ENCODE peak calls at places on chromosomes 11 and 22, in four cellular contexts. V is stomach, I is retinal pigment epithelial cell, K is bronchial epithelial cell. R is an unnamed sample.

GRCh38 chr22:42509548-42509947 is 10.0 kb downstream of the RRP7A start:
- DNase-seq in V (no peak), I (no peak), K (no peak), R (no peak)

GRCh38 chr11:133905677-133906156 is 51.1 kb downstream of the IGSF9B start:
- DNase-seq in V (no peak), I (no peak), K (no peak), R (no peak)

GRCh38 chr11:20388096-20389055 is 860 bp downstream of the PRMT3 start:
- DNase-seq in V (no peak), I (no peak), K (peak), R (peak)

GRCh38 chr22:50316114-50317065 is 8.9 kb upstream of the PLXNB2 start:
- DNase-seq in V (no peak), I (no peak), K (no peak), R (no peak)

GRCh38 chr11:22558638-22559037 is 67.0 kb downstream of the FANCF start:
- DNase-seq in V (no peak), I (no peak), K (no peak), R (no peak)

GRCh38 chr22:39300198-39300830 is 19.1 kb downstream of the RPL3 start:
- DNase-seq in V (no peak), I (no peak), K (no peak), R (no peak)

GRCh38 chr11:14258177-14258935 is 100.6 kb downstream of the RRAS2 start:
- DNase-seq in V (no peak), I (peak), K (peak), R (peak)

GRCh38 chr11:61447601-61448551 is 18.0 kb downstream of the SDHAF2 start:
- DNase-seq in V (no peak), I (no peak), K (peak), R (no peak)

GRCh38 chr11:41456288-41456687 is 3.2 kb downstream of the LRRC4C start:
- DNase-seq in V (no peak), I (no peak), K (no peak), R (no peak)

GRCh38 chr11:45993438-45994064 is 71.1 kb downstream of the LARGE2 start:
- DNase-seq in V (no peak), I (no peak), K (no peak), R (no peak)

GRCh38 chr11:68212421-68213134 is 518 bp downstream of the KMT5B start:
- DNase-seq in V (peak), I (no peak), K (peak), R (peak)
- TF ChIP-seq CTCF in V (no peak), I (peak), K (no peak), R (no peak)

DNA sequence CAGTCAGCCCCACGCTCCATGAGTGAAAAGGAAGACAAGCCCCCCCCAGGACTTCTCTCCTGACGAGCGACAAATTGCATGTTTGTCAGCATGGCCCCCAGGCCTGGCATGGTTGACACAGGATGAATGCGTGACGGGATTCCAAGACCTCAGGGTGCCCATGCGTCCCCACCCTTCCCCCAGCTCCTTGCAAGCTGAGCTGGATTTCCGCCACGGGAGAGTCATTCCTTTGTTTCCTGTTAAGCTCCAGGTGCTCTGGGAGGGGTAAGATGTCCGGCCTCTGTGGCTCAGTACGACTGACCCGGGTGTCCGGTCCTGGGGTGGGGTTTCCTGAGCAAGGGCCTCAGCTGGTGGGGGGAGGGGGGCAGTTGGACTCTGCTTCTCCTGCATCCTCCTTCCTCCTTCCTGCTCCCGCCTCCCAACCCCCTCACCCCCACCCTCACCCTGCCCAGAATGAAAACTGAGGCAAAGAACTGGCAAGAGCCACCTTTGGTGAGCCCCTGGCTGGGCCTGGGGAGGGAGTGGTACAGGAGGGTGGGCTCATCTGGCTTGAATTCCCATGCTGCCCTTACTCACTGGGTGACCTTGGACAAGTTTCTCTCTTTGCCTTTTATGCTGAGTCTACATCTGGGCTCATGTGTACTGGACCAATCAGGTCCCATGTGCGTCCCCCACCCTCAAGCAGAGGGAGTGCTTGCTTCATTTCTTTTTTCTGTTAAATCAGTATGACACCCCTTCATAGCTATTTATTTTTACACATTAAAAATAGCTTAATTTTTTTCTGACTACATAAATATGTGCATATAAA is 2.5 kb downstream of the CDC42EP2 start:
- DNase-seq in V (peak), I (no peak), K (peak), R (peak)
- H3K4me3 ChIP-seq in V (peak), I (peak), K (no peak), R (peak)

DNA sequence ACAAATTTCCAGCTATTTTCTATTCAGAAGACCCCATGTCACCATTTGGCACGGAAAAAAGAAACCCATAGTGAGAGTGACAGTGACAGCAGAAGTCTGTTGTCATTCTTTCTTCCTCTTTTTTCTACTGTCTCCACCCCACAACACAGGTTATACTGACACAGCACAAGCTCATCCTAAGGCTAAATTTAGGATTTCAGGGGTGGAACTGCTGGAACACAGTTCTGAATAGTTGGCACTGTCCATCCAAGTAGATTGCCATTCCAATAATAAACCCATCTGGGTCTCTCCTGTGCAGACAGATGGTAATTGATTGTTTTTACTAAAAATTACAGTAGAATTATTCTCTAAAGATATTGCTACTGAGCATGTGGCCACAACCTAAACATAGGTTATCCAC is 95.2 kb upstream of the C11orf87 start:
- DNase-seq in V (no peak), I (no peak), K (no peak), R (no peak)
- TF ChIP-seq CTCF in V (no peak), I (no peak), K (no peak), R (no peak)

GRCh38 chr11:77039491-77040400 is 5.5 kb downstream of the B3GNT6 start:
- DNase-seq in V (no peak), I (no peak), K (no peak), R (peak)

GRCh38 chr11:77038825-77039326 is 4.7 kb downstream of the B3GNT6 start:
- DNase-seq in V (no peak), I (no peak), K (no peak), R (no peak)

GRCh38 chr11:77042111-77042726 is 8.0 kb downstream of the B3GNT6 start:
- DNase-seq in V (no peak), I (no peak), K (no peak), R (no peak)

GRCh38 chr11:77040889-77041288 is 6.7 kb downstream of the B3GNT6 start:
- DNase-seq in V (no peak), I (no peak), K (no peak), R (no peak)

DNA sequence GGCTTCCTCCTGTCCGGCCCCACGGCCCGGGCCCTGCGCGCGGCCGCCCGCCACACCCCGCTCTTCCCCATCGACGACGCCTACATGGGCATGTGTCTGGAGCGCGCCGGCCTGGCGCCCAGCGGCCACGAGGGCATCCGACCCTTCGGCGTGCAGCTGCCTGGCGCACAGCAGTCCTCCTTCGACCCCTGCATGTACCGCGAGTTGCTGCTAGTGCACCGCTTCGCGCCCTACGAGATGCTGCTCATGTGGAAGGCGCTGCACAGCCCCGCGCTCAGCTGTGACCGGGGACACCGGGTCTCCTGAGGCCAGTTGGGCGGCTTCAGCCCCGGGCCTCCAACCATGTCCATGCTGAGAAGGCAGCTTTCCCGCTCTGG is 6.2 kb downstream of the B3GNT6 start:
- DNase-seq in V (no peak), I (no peak), K (no peak), R (no peak)
- H3K4me3 ChIP-seq in V (no peak), I (no peak), K (no peak), R (no peak)

GRCh38 chr11:113967361-113967760 is 7.5 kb upstream of the HTR3A start:
- DNase-seq in V (no peak), I (no peak), K (no peak), R (no peak)
- TF ChIP-seq CTCF in V (no peak), I (no peak), K (no peak), R (no peak)

DNA sequence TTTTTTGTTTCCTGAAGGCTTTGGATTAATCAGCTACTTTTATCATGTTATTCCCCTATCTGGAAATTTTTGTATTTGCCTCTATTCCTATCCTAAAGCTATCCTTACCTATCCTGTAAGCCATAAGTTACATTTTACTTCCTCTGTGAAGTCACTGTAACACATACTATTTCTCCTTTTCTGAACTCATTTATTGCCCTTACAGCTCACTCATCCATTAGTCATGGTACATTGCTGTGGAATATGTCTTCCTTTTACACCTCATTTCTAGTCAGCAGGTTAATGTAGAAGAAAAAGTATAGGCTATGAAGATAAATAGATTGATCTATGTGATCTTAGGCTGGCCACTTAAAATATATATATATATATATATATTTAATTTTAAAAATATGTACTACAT is 28.0 kb downstream of the SWAP70 start:
- DNase-seq in V (no peak), I (no peak), K (peak), R (peak)
- H3K4me3 ChIP-seq in V (no peak), I (no peak), K (no peak), R (no peak)

DNA sequence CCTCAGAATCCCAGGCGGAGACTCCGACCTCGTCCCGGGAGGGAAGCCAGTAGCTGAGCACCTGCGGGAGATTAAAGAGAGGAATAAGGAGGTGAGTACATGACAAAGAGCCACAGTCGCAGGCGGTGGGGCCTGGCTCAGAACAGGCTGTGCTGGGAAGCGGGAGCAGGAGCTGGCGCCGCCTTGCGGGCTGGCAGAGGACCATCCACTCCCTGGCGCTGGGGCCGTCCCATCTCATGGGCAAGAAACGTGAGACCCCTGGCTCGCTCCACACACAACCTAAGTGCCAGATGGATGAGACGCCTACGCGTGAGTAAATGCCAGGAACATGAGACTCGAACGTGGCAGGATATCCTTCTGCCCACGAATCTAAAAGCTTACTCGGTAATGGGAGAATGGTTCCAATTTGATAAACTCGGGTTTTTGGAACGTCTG is 6.3 kb downstream of the CEND1 start:
- DNase-seq in V (peak), I (peak), K (peak), R (peak)
- TF ChIP-seq CTCF in V (peak), I (peak), K (peak), R (peak)

GRCh38 chr11:48104562-48104924 is 112.1 kb upstream of the OR4B1 start:
- DNase-seq in V (no peak), I (no peak), K (no peak), R (no peak)
- H3K4me3 ChIP-seq in V (no peak), I (no peak), K (no peak), R (no peak)

DNA sequence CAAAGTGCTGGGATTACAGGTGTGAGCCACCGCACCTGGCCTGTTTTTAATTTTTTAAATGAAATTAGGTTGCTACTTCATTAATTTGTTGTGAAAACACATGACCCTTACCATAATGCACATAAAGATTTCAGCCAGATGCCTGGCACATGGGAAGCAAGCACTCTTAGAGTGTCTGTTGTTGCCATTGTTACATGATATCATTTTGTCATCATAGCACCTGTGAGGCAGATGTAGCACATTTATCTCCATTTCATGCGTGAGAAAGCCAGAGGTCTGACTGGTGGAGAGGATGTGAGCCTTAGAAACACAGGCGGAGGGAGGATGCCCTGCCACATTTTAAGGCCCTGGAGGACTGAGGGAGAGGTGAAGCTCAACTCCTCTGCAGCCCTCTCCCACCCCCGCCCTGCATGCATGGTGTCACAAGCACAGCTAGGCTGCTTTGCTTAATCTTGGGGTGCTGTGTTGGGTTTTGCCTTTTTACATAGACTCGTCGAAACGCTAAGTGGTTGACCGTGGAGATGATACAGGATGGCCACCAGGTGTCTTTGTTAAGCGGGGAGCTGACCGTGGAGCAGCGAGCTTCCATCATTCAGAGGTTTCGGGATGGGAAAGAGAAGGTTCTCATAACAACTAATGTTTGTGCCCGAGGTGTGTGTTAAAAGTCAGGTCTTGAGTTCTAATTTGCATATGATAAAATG is 14.0 kb downstream of the DDX25 start:
- DNase-seq in V (no peak), I (no peak), K (no peak), R (no peak)
- TF ChIP-seq CTCF in V (no peak), I (no peak), K (no peak), R (no peak)